ENCODE peak calls at places on chromosomes 7 and 10, in nine cellular contexts. E is stimulated activated CD8-positive, alpha-beta memory T cell treated with anti-CD3 and anti-CD28 coated beads, Interleukin-15, amount 100 ng/mL, for 24 hours; T is HEK293T; Q is NCI-H1092; R is fibroblast of the conjunctiva; Y is psoas muscle; V is ELR; N is stimulated activated naive CD8-positive, alpha-beta T cell treated with anti-CD3 and anti-CD28 coated beads, Interleukin-15, Interleukin-2, amounts not matched to agents 100 U/mL and 50 U/mL, for 24 hours; I is stimulated activated CD4-positive, alpha-beta T cell treated with anti-CD3 and anti-CD28 coated beads, Interleukin-4, amount 100 ng/mL, for 4 hours. G is an unnamed sample.

GRCh38 chr10:96995851-96996250 is 163.8 kb downstream of the LCOR start:
- DNase-seq in E (no peak), T (no peak), Q (no peak), R (no peak), Y (no peak), V (peak), N (no peak), I (no peak), G (peak)

GRCh38 chr7:123070702-123071286 is 75.3 kb upstream of the TAS2R16 start:
- DNase-seq in E (no peak), T (peak), Q (no peak), R (no peak), Y (no peak), V (peak), N (no peak), I (no peak), G (no peak)

GRCh38 chr7:107471292-107472070 is 1.6 kb downstream of the GPR22 start:
- DNase-seq in E (no peak), T (no peak), Q (no peak), R (no peak), Y (no peak), V (no peak), N (no peak), I (no peak), G (no peak)

GRCh38 chr10:4330626-4331025 is 495.4 kb upstream of the AKR1E2 start:
- DNase-seq in E (no peak), T (no peak), Q (no peak), R (no peak), Y (no peak), V (no peak), N (no peak), I (no peak), G (no peak)

GRCh38 chr7:55970561-55970960 is 6.2 kb downstream of the NIPSNAP2 start:
- DNase-seq in E (no peak), T (no peak), Q (no peak), R (no peak), Y (peak), V (no peak), N (no peak), I (no peak), G (no peak)

GRCh38 chr7:832292-832967 is at the start of gene SUN1:
- DNase-seq in E (no peak), T (no peak), Q (no peak), R (peak), Y (no peak), V (peak), N (peak), I (peak), G (peak)

GRCh38 chr10:10797467-10797866 is 220.2 kb upstream of the CELF2 start:
- DNase-seq in E (no peak), T (no peak), Q (no peak), R (no peak), Y (no peak), V (no peak), N (no peak), I (no peak), G (no peak)

GRCh38 chr7:158811461-158811860 is 17.8 kb downstream of the ESYT2 start:
- DNase-seq in E (no peak), T (no peak), Q (no peak), R (no peak), Y (peak), V (peak), N (peak), I (peak), G (peak)

GRCh38 chr10:119029613-119030420 is at the start of gene NANOS1:
- DNase-seq in E (no peak), T (peak), Q (no peak), R (no peak), Y (no peak), V (no peak), N (peak), I (no peak), G (peak)

GRCh38 chr7:32290015-32290414 is 200.2 kb downstream of the LSM5 start:
- DNase-seq in E (no peak), T (no peak), Q (peak), R (no peak), Y (no peak), V (no peak), N (no peak), I (no peak), G (no peak)

GRCh38 chr10:56085376-56085775 is 275.7 kb downstream of the ZWINT start:
- DNase-seq in E (no peak), T (no peak), Q (no peak), R (no peak), Y (no peak), V (no peak), N (no peak), I (no peak), G (no peak)

GRCh38 chr7:144531181-144531580 is 127.7 kb upstream of the NOBOX start:
- DNase-seq in E (no peak), T (no peak), Q (no peak), R (no peak), Y (no peak), V (no peak), N (no peak), I (no peak), G (no peak)

GRCh38 chr7:134686782-134687181 is 40.1 kb downstream of the BPGM start:
- DNase-seq in E (no peak), T (no peak), Q (no peak), R (no peak), Y (no peak), V (peak), N (no peak), I (no peak), G (no peak)

GRCh38 chr7:84194484-84195260 is at the start of gene SEMA3A:
- DNase-seq in E (no peak), T (peak), Q (peak), R (peak), Y (no peak), V (peak), N (peak), I (no peak), G (peak)

GRCh38 chr10:116146374-116146773 is 126.6 kb downstream of the GFRA1 start:
- DNase-seq in E (no peak), T (no peak), Q (no peak), R (no peak), Y (no peak), V (peak), N (no peak), I (no peak), G (no peak)